ENCODE peak calls at places on chromosomes 11 and 22, in nine cellular contexts. U, N, Q, E, C, G, A, B and L are unnamed samples.

GRCh38 chr11:6864436-6864835 is 1.6 kb downstream of the OR10A2 start:
- DNase-seq in U (no peak), N (no peak), Q (no peak), E (no peak), C (no peak), G (peak; percentile 39), A (no peak), B (no peak), L (no peak)

GRCh38 chr11:25628030-25628429 is 703.9 kb upstream of the ANO3 start:
- DNase-seq in U (no peak), N (no peak), Q (no peak), E (no peak), C (no peak), G (no peak), A (peak; percentile 27), B (no peak), L (no peak)

GRCh38 chr11:83047515-83048225 is 24.0 kb downstream of the RAB30 start:
- DNase-seq in U (no peak), N (no peak), Q (no peak), E (no peak), C (no peak), G (peak; percentile 67), A (no peak), B (no peak), L (no peak)

GRCh38 chr11:35810045-35810444 is 133.8 kb upstream of the LDLRAD3 start:
- DNase-seq in U (no peak), N (no peak), Q (no peak), E (no peak), C (no peak), G (peak; percentile 36), A (no peak), B (no peak), L (no peak)

GRCh38 chr11:12377824-12378593 is 638 bp downstream of the PARVA start:
- DNase-seq in U (peak; percentile 86), N (no peak), Q (peak; percentile 71), E (peak; percentile 46), C (peak; percentile 59), G (peak; percentile 90), A (no peak), B (peak; percentile 55), L (no peak)

GRCh38 chr11:132126973-132127900 is 756.8 kb downstream of the NTM start:
- DNase-seq in U (peak; percentile 70), N (no peak), Q (peak; percentile 41), E (no peak), C (peak; percentile 92), G (peak; percentile 91), A (no peak), B (peak; percentile 84), L (no peak)

GRCh38 chr22:47046411-47047065 is 284.1 kb downstream of the TBC1D22A start:
- DNase-seq in U (no peak), N (no peak), Q (no peak), E (no peak), C (no peak), G (no peak), A (peak; percentile 54), B (no peak), L (no peak)

GRCh38 chr11:131412061-131412460 is 41.6 kb downstream of the NTM start:
- DNase-seq in U (no peak), N (no peak), Q (no peak), E (no peak), C (no peak), G (no peak), A (no peak), B (no peak), L (no peak)

GRCh38 chr11:117823294-117823940 is 1.1 kb downstream of the FXYD2 start:
- DNase-seq in U (peak; percentile 36), N (peak; percentile 46), Q (peak; percentile 63), E (no peak), C (no peak), G (no peak), A (peak; percentile 79), B (no peak), L (no peak)

GRCh38 chr22:43535336-43535735 is 123.5 kb downstream of the MPPED1 start:
- DNase-seq in U (no peak), N (no peak), Q (no peak), E (no peak), C (no peak), G (no peak), A (no peak), B (no peak), L (no peak)